ENCODE peak calls at places on chromosomes 3 and 15, in eight cellular contexts. Z is bronchial epithelial cell, M is Panc1, L is tibial nerve, W is neural progenitor cell, P is fibroblast of lung, S is BJ, O is OCI-LY7. E is an unnamed sample.

GRCh38 chr3:183468424-183468823 is 40.0 kb upstream of the MCF2L2 start:
- DNase-seq in Z (no peak), M (no peak), L (no peak), W (no peak), P (no peak), S (no peak), O (no peak), E (no peak)

GRCh38 chr3:196694202-196694638 is 17.8 kb downstream of the CEP19 start:
- DNase-seq in Z (peak; percentile 10), M (no peak), L (no peak), W (no peak), P (peak; percentile 24), S (no peak), O (peak; percentile 39), E (no peak)

GRCh38 chr15:74835312-74835823 is 7.6 kb downstream of the ULK3 start:
- DNase-seq in Z (peak; percentile 68), M (no peak), L (peak; percentile 39), W (peak; percentile 75), P (peak; percentile 48), S (no peak), O (peak; percentile 53), E (no peak)

GRCh38 chr3:119562307-119562961 is 3.0 kb upstream of the CD80 start:
- DNase-seq in Z (no peak), M (no peak), L (no peak), W (no peak), P (no peak), S (no peak), O (no peak), E (no peak)

GRCh38 chr3:196003611-196004010 is 78.3 kb downstream of the TFRC start:
- DNase-seq in Z (no peak), M (no peak), L (no peak), W (no peak), P (no peak), S (no peak), O (no peak), E (no peak)

GRCh38 chr3:72487078-72487765 is 361.0 kb downstream of the SHQ1 start:
- DNase-seq in Z (peak; percentile 44), M (no peak), L (peak; percentile 54), W (no peak), P (peak; percentile 87), S (peak; percentile 72), O (no peak), E (peak; percentile 79)

GRCh38 chr15:70532536-70533186 is 230.7 kb downstream of the UACA start:
- DNase-seq in Z (no peak), M (no peak), L (no peak), W (no peak), P (no peak), S (no peak), O (no peak), E (no peak)

GRCh38 chr3:136919799-136920580 is 37.8 kb upstream of the IL20RB start:
- DNase-seq in Z (peak; percentile 50), M (no peak), L (no peak), W (no peak), P (no peak), S (no peak), O (no peak), E (no peak)

GRCh38 chr3:134074790-134075567 is 45.3 kb upstream of the SLCO2A1 start:
- DNase-seq in Z (no peak), M (no peak), L (no peak), W (no peak), P (no peak), S (no peak), O (no peak), E (no peak)

GRCh38 chr3:45212095-45212468 is 14.0 kb downstream of the TMEM158 start:
- DNase-seq in Z (no peak), M (no peak), L (no peak), W (no peak), P (no peak), S (no peak), O (no peak), E (no peak)

GRCh38 chr15:68582864-68583263 is 4.1 kb downstream of the CORO2B start:
- DNase-seq in Z (no peak), M (no peak), L (no peak), W (no peak), P (no peak), S (no peak), O (no peak), E (no peak)

GRCh38 chr3:89314454-89314853 is 207.0 kb downstream of the EPHA3 start:
- DNase-seq in Z (peak; percentile 74), M (no peak), L (no peak), W (peak; percentile 59), P (peak; percentile 71), S (peak; percentile 9), O (peak; percentile 3), E (no peak)

GRCh38 chr3:89306535-89306934 is 199.1 kb downstream of the EPHA3 start:
- DNase-seq in Z (no peak), M (no peak), L (no peak), W (no peak), P (no peak), S (no peak), O (no peak), E (no peak)

GRCh38 chr3:89315750-89316149 is 208.3 kb downstream of the EPHA3 start:
- DNase-seq in Z (no peak), M (no peak), L (no peak), W (no peak), P (no peak), S (no peak), O (no peak), E (no peak)

GRCh38 chr3:89312141-89312540 is 204.7 kb downstream of the EPHA3 start:
- DNase-seq in Z (no peak), M (no peak), L (no peak), W (no peak), P (no peak), S (no peak), O (no peak), E (no peak)
- H3K4me3 ChIP-seq in Z (no peak overlapping the region), M (no peak overlapping the region), L (no peak overlapping the region), W (no peak overlapping the region), P (no peak overlapping the region), S (no peak overlapping the region), O (no peak overlapping the region), E (no peak overlapping the region)

GRCh38 chr15:29612701-29613100 is 209.6 kb downstream of the TJP1 start:
- DNase-seq in Z (no peak), M (no peak), L (no peak), W (no peak), P (no peak), S (no peak), O (no peak), E (peak; percentile 11)

GRCh38 chr15:29616512-29616911 is 205.8 kb downstream of the TJP1 start:
- DNase-seq in Z (peak; percentile 8), M (no peak), L (no peak), W (no peak), P (no peak), S (no peak), O (no peak), E (no peak)

GRCh38 chr15:29612096-29612495 is 210.2 kb downstream of the TJP1 start:
- DNase-seq in Z (no peak), M (no peak), L (no peak), W (peak; percentile 21), P (no peak), S (peak; percentile 49), O (no peak), E (peak; percentile 2)

GRCh38 chr15:29615791-29616190 is 206.5 kb downstream of the TJP1 start:
- DNase-seq in Z (no peak), M (no peak), L (no peak), W (no peak), P (no peak), S (no peak), O (no peak), E (no peak)

DNA sequence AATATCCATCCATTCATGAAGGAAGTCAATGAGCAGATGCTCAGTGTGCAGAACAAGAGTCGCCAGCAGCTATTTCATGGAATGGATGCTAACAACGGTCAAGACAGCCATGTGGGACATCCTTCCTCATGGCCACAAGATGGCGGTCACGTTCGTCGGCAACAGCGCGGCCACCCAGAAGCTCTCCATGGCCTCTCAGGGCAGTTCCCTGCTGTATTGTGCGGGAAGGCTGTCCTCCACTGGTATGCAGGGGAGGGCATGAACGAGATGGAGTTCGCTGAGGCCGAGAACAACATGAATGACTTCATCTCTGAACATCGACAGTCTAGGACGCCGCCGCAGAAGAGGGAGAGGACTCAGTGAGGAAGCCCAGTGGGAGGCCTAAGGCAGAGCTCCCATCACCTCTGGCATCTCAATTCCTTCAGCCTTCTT is 208.3 kb downstream of the TJP1 start:
- DNase-seq in Z (no peak), M (no peak), L (no peak), W (peak; percentile 26), P (no peak), S (no peak), O (no peak), E (no peak)
- TF ChIP-seq CTCF in Z (peak; percentile 16), M (peak; percentile 89), L (no peak), W (peak; percentile 29), P (no peak), S (no peak), O (peak; percentile 46), E (peak; percentile 4)

GRCh38 chr3:197790033-197790432 is 1.0 kb upstream of the LRCH3 start:
- DNase-seq in Z (no peak), M (no peak), L (no peak), W (no peak), P (no peak), S (no peak), O (no peak), E (no peak)
- H3K4me3 ChIP-seq in Z (no peak overlapping the region), M (no peak overlapping the region), L (no peak overlapping the region), W (no peak overlapping the region), P (no peak overlapping the region), S (no peak overlapping the region), O (peak overlapping the region; percentile 84), E (no peak overlapping the region)

DNA sequence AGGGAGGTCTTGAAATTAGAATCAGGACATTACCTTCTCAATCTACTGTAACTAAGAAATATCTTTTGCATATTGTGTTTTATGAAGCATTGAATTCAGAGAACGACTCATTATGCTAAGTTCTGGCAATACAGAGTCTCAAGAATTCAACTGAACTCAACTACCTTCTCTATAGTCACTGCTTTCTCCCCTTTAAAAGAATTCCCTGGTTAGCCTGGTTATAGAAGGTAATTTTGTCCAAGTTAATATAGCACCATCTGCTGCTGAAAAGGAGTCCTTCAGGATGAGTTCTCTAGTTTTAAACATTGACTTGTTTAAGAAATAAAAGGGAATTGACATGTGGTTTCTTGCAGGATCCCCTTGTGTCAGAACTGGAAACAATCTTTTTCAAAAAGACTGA is 60.2 kb downstream of the IL16 start:
- DNase-seq in Z (peak; percentile 58), M (no peak), L (no peak), W (peak; percentile 38), P (peak; percentile 85), S (no peak), O (no peak), E (no peak)
- TF ChIP-seq CTCF in Z (peak; percentile 38), M (peak; percentile 50), L (peak; percentile 11), W (peak; percentile 56), P (peak; percentile 53), S (peak; percentile 62), O (peak; percentile 64), E (peak; percentile 58)

E was measured in retinal pigment epithelial cell.